ENCODE peak calls at places on chromosomes 12 and 14, in five cellular contexts. A is neural crest cell, C is GM13977, T is BE2C, S is OCI-LY7. R is an unnamed sample.

GRCh38 chr14:95516554-95517209 is at the start of gene SYNE3:
- DNase-seq in A (peak; percentile 6), C (peak; percentile 93), T (peak; percentile 47), S (no peak), R (peak; percentile 90)

GRCh38 chr12:3128498-3129293 is 51.5 kb downstream of the TSPAN9 start:
- DNase-seq in A (no peak), C (no peak), T (no peak), S (no peak), R (no peak)

GRCh38 chr12:111455448-111456320 is 50.0 kb downstream of the SH2B3 start:
- DNase-seq in A (no peak), C (no peak), T (no peak), S (no peak), R (no peak)

GRCh38 chr12:52354197-52354596 is 13.1 kb downstream of the KRT85 start:
- DNase-seq in A (no peak), C (no peak), T (peak; percentile 57), S (no peak), R (no peak)

GRCh38 chr12:58529114-58529665 is 391.1 kb downstream of the LRIG3 start:
- DNase-seq in A (no peak), C (no peak), T (no peak), S (no peak), R (no peak)

GRCh38 chr12:57891639-57892228 is 45.2 kb upstream of the CTDSP2 start:
- DNase-seq in A (no peak), C (no peak), T (no peak), S (no peak), R (no peak)

GRCh38 chr12:120266180-120266535 is 628 bp upstream of the PXN start:
- DNase-seq in A (no peak), C (no peak), T (no peak), S (no peak), R (no peak)

GRCh38 chr12:114729731-114730130 is 45.8 kb upstream of the TBX3 start:
- DNase-seq in A (no peak), C (no peak), T (no peak), S (no peak), R (no peak)

GRCh38 chr14:100979780-100980179 is 76.3 kb upstream of the RTL1 start:
- DNase-seq in A (no peak), C (no peak), T (no peak), S (no peak), R (no peak)

GRCh38 chr12:69500631-69501030 is 30.4 kb downstream of the FRS2 start:
- DNase-seq in A (no peak), C (no peak), T (no peak), S (no peak), R (no peak)

GRCh38 chr12:85468356-85469157 is 188.5 kb downstream of the ALX1 start:
- DNase-seq in A (peak; percentile 50), C (peak; percentile 28), T (peak; percentile 37), S (peak; percentile 50), R (peak; percentile 42)

GRCh38 chr12:123223241-123223668 is 9.7 kb downstream of the MPHOSPH9 start:
- DNase-seq in A (no peak), C (peak; percentile 32), T (no peak), S (no peak), R (peak; percentile 49)

GRCh38 chr14:64688801-64689200 is 15.4 kb upstream of the PLEKHG3 start:
- DNase-seq in A (no peak), C (no peak), T (no peak), S (no peak), R (no peak)

DNA sequence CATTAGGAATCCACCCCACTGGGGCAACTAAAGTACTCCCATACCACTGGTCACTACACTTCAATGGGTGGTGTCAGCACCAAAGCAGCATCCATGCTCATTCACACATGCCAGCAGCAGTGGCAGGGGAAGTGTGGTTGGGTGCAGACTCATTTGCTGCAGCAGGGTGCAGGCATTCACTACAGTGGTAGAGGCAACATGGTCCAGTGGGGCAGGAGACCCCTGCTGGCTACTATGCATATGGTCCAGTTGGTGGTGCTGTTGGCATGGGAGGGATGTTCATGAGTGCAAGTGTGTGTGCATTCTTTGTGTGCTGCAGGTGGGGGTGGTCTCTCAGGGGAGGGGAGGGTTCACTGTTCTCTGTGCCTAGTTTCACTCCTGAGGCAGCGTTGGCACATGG is 908.4 kb upstream of the NOVA1 start:
- DNase-seq in A (no peak), C (no peak), T (no peak), S (no peak), R (no peak)
- TF ChIP-seq CTCF in A (no peak), C (no peak), T (no peak), S (no peak), R (no peak)

GRCh38 chr12:21773263-21773741 is 1.2 kb downstream of the KCNJ8 start:
- DNase-seq in A (peak; percentile 36), C (no peak), T (peak; percentile 87), S (no peak), R (no peak)
- TF ChIP-seq CTCF in A (peak; percentile 55), C (peak; percentile 18), T (peak; percentile 76), S (peak; percentile 18), R (no peak)

GRCh38 chr14:99562848-99563748 is 40.9 kb downstream of the CCDC85C start:
- DNase-seq in A (peak; percentile 82), C (no peak), T (peak; percentile 93), S (no peak), R (no peak)
- TF ChIP-seq CTCF in A (peak; percentile 61), C (no peak), T (peak; percentile 76), S (no peak), R (no peak)

DNA sequence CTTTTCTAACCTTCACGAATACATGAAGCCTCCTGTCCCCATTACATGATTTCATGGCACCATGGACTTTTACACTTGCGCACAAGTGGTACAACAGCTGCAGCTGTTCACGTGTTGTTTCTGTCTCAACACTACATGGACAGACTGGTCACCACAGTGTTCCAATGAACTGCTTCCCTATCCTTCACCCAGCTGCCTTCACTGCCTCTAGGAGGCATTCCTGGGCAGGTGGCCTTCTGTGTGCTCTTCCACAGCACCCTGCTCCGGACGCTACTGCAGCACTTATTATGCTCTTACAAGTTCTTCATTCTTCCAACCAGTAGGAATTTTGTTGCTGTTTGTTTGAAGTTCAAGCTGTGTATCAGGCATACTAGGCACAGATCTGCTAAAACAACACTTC is 1.5 kb downstream of the MTERF2 start:
- DNase-seq in A (no peak), C (no peak), T (no peak), S (no peak), R (no peak)
- TF ChIP-seq CTCF in A (no peak), C (no peak), T (no peak), S (no peak), R (no peak)

R was measured in GM13976.